ENCODE peak calls at places on chromosomes 2 and 18, in seven cellular contexts. W is NCI-H510A treated with DMSO at 0.1 percent for 48 hours; J is coronary artery; G is T1000; H is stimulated activated naive CD4-positive, alpha-beta T cell; V is NAMALWA; P is KBM-7. K is an unnamed sample.

GRCh38 chr2:165634282-165634681 is 159.8 kb downstream of the GALNT3 start:
- DNase-seq in V (no peak), P (no peak), G (no peak), J (no peak), W (no peak), H (no peak), K (no peak)

GRCh38 chr2:197435598-197436435 is 989 bp upstream of the SF3B1 start:
- DNase-seq in J (no peak), W (peak), H (peak), G (no peak), V (no peak), P (peak), K (no peak)

GRCh38 chr2:106192752-106193490 is 1.2 kb downstream of the UXS1 start:
- DNase-seq in P (peak), H (peak), J (no peak), V (peak), G (no peak), W (peak), K (peak)

GRCh38 chr2:125168442-125168841 is 1143.4 kb downstream of the CNTNAP5 start:
- DNase-seq in W (no peak), J (no peak), G (no peak), V (no peak), P (no peak), H (no peak), K (no peak)

GRCh38 chr2:108965540-108966299 is 23.3 kb downstream of the EDAR start:
- DNase-seq in W (no peak), V (no peak), G (no peak), H (peak), P (no peak), J (no peak), K (peak)

GRCh38 chr2:64134813-64135212 is 9.4 kb downstream of the PELI1 start:
- DNase-seq in H (peak), G (no peak), P (no peak), J (no peak), W (no peak), V (no peak), K (no peak)

GRCh38 chr2:10839813-10840212 is 27.2 kb upstream of the PDIA6 start:
- DNase-seq in H (no peak), V (peak), P (no peak), G (no peak), J (no peak), W (no peak), K (no peak)

GRCh38 chr2:84846041-84846663 is 34.7 kb downstream of the TRABD2A start:
- DNase-seq in V (no peak), W (no peak), P (peak), J (peak), H (peak), G (no peak), K (peak)

GRCh38 chr2:131047920-131048560 is 45.2 kb downstream of the FAM168B start:
- DNase-seq in V (no peak), P (no peak), J (no peak), H (no peak), W (no peak), G (no peak), K (no peak)

GRCh38 chr2:20125164-20125563 is 73.7 kb upstream of the LAPTM4A start:
- DNase-seq in J (no peak), V (no peak), P (no peak), G (no peak), H (no peak), W (no peak), K (no peak)

GRCh38 chr2:241857041-241857541 is 1.6 kb downstream of the PDCD1 start:
- DNase-seq in P (no peak), G (no peak), W (no peak), H (no peak), V (no peak), J (no peak), K (no peak)

GRCh38 chr2:29518010-29518409 is 402.8 kb downstream of the CLIP4 start:
- DNase-seq in V (no peak), J (no peak), P (no peak), G (no peak), H (no peak), W (no peak), K (no peak)

GRCh38 chr2:240351826-240352426 is 83.5 kb upstream of the GPC1 start:
- DNase-seq in P (no peak), G (no peak), V (no peak), H (no peak), J (no peak), W (no peak), K (no peak)

GRCh38 chr2:68764781-68765385 is 30.3 kb downstream of the ARHGAP25 start:
- DNase-seq in P (no peak), J (no peak), V (no peak), W (no peak), H (peak), G (no peak), K (no peak)

GRCh38 chr18:37567061-37567993 is 1.7 kb upstream of the CELF4 start:
- DNase-seq in W (peak), H (no peak), V (no peak), G (no peak), P (no peak), J (no peak), K (no peak)

GRCh38 chr2:58203018-58203417 is 38.1 kb downstream of the FANCL start:
- DNase-seq in V (no peak), P (no peak), G (no peak), J (no peak), H (no peak), W (no peak), K (no peak)

GRCh38 chr2:45275235-45275805 is 266.1 kb upstream of the SIX2 start:
- DNase-seq in J (no peak), P (no peak), H (no peak), V (no peak), G (no peak), W (peak), K (no peak)

GRCh38 chr2:192194866-192195547 is at the start of gene TMEFF2:
- DNase-seq in V (no peak), W (peak), J (no peak), H (peak), P (peak), G (peak), K (peak)

GRCh38 chr2:205613970-205614559 is 68.2 kb upstream of the NRP2 start:
- DNase-seq in P (no peak), H (no peak), J (no peak), W (no peak), V (no peak), G (no peak), K (no peak)

GRCh38 chr2:3282056-3282998 is 95.3 kb downstream of the EIPR1 start:
- DNase-seq in J (no peak), W (peak), G (no peak), P (no peak), H (no peak), V (no peak), K (no peak)

GRCh38 chr2:113877651-113878594 is 12.0 kb upstream of the ACTR3 start:
- DNase-seq in W (no peak), G (no peak), H (no peak), P (no peak), J (no peak), V (no peak), K (no peak)

GRCh38 chr2:32010670-32011565 is at the start of gene MEMO1:
- DNase-seq in P (peak), H (peak), G (peak), J (peak), W (peak), V (peak), K (peak)

GRCh38 chr2:147846382-147847081 is 1.7 kb downstream of the ACVR2A start:
- DNase-seq in V (peak), P (no peak), G (no peak), H (no peak), J (no peak), W (no peak), K (no peak)

GRCh38 chr2:237515621-237516275 is 28.7 kb downstream of the MLPH start:
- DNase-seq in H (no peak), G (no peak), W (no peak), J (no peak), P (no peak), V (no peak), K (no peak)

GRCh38 chr2:121088251-121089004 is 196.6 kb downstream of the TFCP2L1 start:
- DNase-seq in H (no peak), G (no peak), J (no peak), P (no peak), V (no peak), W (no peak), K (no peak)

GRCh38 chr2:75199428-75200011 is at the start of gene TACR1:
- DNase-seq in V (no peak), W (peak), J (no peak), P (peak), G (peak), H (peak), K (peak)

GRCh38 chr18:73797419-73797818 is 350.2 kb downstream of the FBXO15 start:
- DNase-seq in J (no peak), W (no peak), V (no peak), G (no peak), H (no peak), P (no peak), K (no peak)

GRCh38 chr18:49628993-49629795 is 67.3 kb downstream of the LIPG start:
- DNase-seq in W (no peak), V (no peak), P (no peak), J (peak), G (no peak), H (no peak), K (no peak)

GRCh38 chr18:62717850-62718229 is 2.5 kb downstream of the PHLPP1 start:
- DNase-seq in H (no peak), P (no peak), W (no peak), V (peak), J (no peak), G (no peak), K (no peak)

GRCh38 chr2:188810591-188810990 is 163.6 kb upstream of the COL3A1 start:
- DNase-seq in W (no peak), V (no peak), H (no peak), P (no peak), J (no peak), G (no peak), K (no peak)

GRCh38 chr2:20682166-20682565 is 15.2 kb downstream of the GDF7 start:
- DNase-seq in P (peak), J (no peak), H (no peak), V (no peak), W (no peak), G (no peak), K (no peak)

GRCh38 chr2:10097352-10098148 is 17.3 kb upstream of the CYS1 start:
- DNase-seq in H (no peak), J (no peak), V (peak), G (no peak), W (peak), P (peak), K (peak)

GRCh38 chr18:3966246-3966984 is 488.7 kb downstream of the DLGAP1 start:
- DNase-seq in J (no peak), P (no peak), V (no peak), G (no peak), H (no peak), W (peak), K (no peak)

GRCh38 chr2:62140785-62141740 is 54.9 kb upstream of the B3GNT2 start:
- DNase-seq in V (peak), J (no peak), G (no peak), P (peak), H (no peak), W (no peak), K (no peak)

GRCh38 chr2:62466501-62466854 is 39.5 kb downstream of the TMEM17 start:
- DNase-seq in G (no peak), W (no peak), H (no peak), J (peak), V (no peak), P (no peak), K (no peak)

GRCh38 chr2:167596072-167596471 is 651.3 kb downstream of the STK39 start:
- DNase-seq in G (no peak), P (no peak), H (no peak), V (no peak), J (no peak), W (no peak), K (no peak)

GRCh38 chr18:36630917-36631316 is 197.9 kb downstream of the TPGS2 start:
- DNase-seq in P (no peak), W (no peak), H (no peak), V (no peak), J (no peak), G (no peak), K (no peak)

GRCh38 chr2:55885129-55885943 is 38.2 kb downstream of the EFEMP1 start:
- DNase-seq in V (no peak), W (no peak), G (peak), H (no peak), J (no peak), P (peak), K (no peak)

GRCh38 chr2:155266109-155266508 is 567.6 kb downstream of the KCNJ3 start:
- DNase-seq in W (no peak), J (no peak), G (no peak), V (no peak), H (no peak), P (no peak), K (no peak)

GRCh38 chr2:18299423-18300212 is 260.8 kb downstream of the RDH14 start:
- DNase-seq in G (peak), P (no peak), H (no peak), V (no peak), W (no peak), J (no peak), K (no peak)